ENCODE peak calls at places on chromosomes 7 and 10, in eight cellular contexts. M is CD4-positive, alpha-beta memory T cell; X is IMR-90; W is ovary; Q is hepatocyte; E is BJ; P is fibroblast of lung; C is astrocyte. V is an unnamed sample. For H3K36me3 and H3K27me3, the result is how much of the 10 kb centered on the place peaks cover.

GRCh38 chr7:131424219-131424822 is 96.6 kb downstream of the MKLN1 start:
- DNase-seq in P (peak), X (peak), W (no peak), Q (peak), M (peak), E (no peak), C (peak), V (no peak)

GRCh38 chr10:122233857-122234348 is 37.2 kb upstream of the BTBD16 start:
- DNase-seq in C (no peak), W (no peak), X (no peak), P (no peak), M (no peak), E (no peak), Q (no peak), V (no peak)

GRCh38 chr7:21784989-21785388 is 160.7 kb downstream of the CDCA7L start:
- DNase-seq in X (no peak), E (no peak), W (no peak), Q (no peak), P (no peak), M (no peak), C (no peak), V (no peak)

GRCh38 chr10:131311661-131312260 is at the start of gene TCERG1L:
- DNase-seq in E (no peak), C (no peak), Q (peak), M (no peak), X (no peak), W (peak), P (no peak), V (peak)

GRCh38 chr10:103540722-103541121 is 47.2 kb downstream of the NEURL1 start:
- DNase-seq in X (peak), P (no peak), M (no peak), W (no peak), Q (no peak), C (no peak), E (no peak), V (peak)

GRCh38 chr7:69934475-69934903 is 336.2 kb downstream of the AUTS2 start:
- DNase-seq in W (no peak), X (no peak), M (no peak), P (no peak), Q (no peak), C (no peak), E (no peak), V (no peak)

GRCh38 chr10:62626817-62627216 is 177.7 kb upstream of the ADO start:
- DNase-seq in P (peak), W (no peak), M (no peak), C (peak), X (peak), E (no peak), Q (no peak), V (no peak)

GRCh38 chr10:123651421-123652047 is 14.6 kb upstream of the GPR26 start:
- DNase-seq in P (no peak), W (no peak), X (no peak), M (no peak), C (no peak), E (no peak), Q (no peak), V (no peak)

GRCh38 chr7:107180378-107180777 is 11.6 kb downstream of the HBP1 start:
- DNase-seq in E (no peak), P (peak), C (peak), M (no peak), W (no peak), Q (peak), X (peak), V (no peak)

GRCh38 chr10:75972494-75973276 is 541.3 kb downstream of the LRMDA start:
- DNase-seq in M (no peak), C (peak), Q (peak), E (no peak), P (peak), X (peak), W (peak), V (no peak)

GRCh38 chr7:135510603-135511183 is 791 bp upstream of the CNOT4 start:
- DNase-seq in X (peak), C (no peak), E (no peak), Q (peak), W (no peak), M (no peak), P (peak), V (no peak)

GRCh38 chr7:144824360-144824759 is 11.5 kb downstream of the TPK1 start:
- DNase-seq in W (no peak), Q (no peak), X (peak), C (peak), M (no peak), E (peak), P (peak), V (no peak)

GRCh38 chr7:27091125-27091524 is 4.7 kb downstream of the HOXA1 start:
- DNase-seq in C (no peak), X (no peak), Q (no peak), M (no peak), P (no peak), E (no peak), W (no peak), V (no peak)

GRCh38 chr7:55121249-55121648 is 102.4 kb downstream of the EGFR start:
- DNase-seq in C (no peak), E (no peak), Q (no peak), X (no peak), M (no peak), W (no peak), P (no peak), V (no peak)

GRCh38 chr10:127182161-127182560 is 14.2 kb downstream of the INSYN2A start:
- DNase-seq in E (no peak), P (no peak), X (no peak), W (no peak), C (peak), M (no peak), Q (no peak), V (no peak)

GRCh38 chr10:78778446-78779338 is 290.1 kb upstream of the ZMIZ1 start:
- DNase-seq in M (no peak), E (no peak), C (no peak), P (no peak), W (no peak), X (no peak), Q (no peak), V (no peak)

GRCh38 chr10:92274071-92274470 is 16.8 kb downstream of the CPEB3 start:
- DNase-seq in X (no peak), E (no peak), C (no peak), W (no peak), P (no peak), M (no peak), Q (no peak), V (no peak)

GRCh38 chr7:40720401-40720800 is 585.6 kb downstream of the SUGCT start:
- DNase-seq in E (no peak), P (peak), X (peak), M (no peak), W (no peak), C (peak), Q (no peak), V (no peak)

GRCh38 chr7:18352339-18353255 is 143.0 kb upstream of the HDAC9 start:
- DNase-seq in W (no peak), M (no peak), P (peak), X (peak), C (peak), E (peak), Q (peak), V (peak)

GRCh38 chr7:24843821-24844449 is 86.7 kb upstream of the GSDME start:
- DNase-seq in Q (no peak), C (no peak), E (no peak), W (no peak), M (no peak), P (no peak), X (no peak), V (no peak)

GRCh38 chr10:116835658-116836057 is 13.6 kb upstream of the ENO4 start:
- DNase-seq in C (no peak), W (no peak), E (no peak), Q (no peak), X (no peak), M (no peak), P (no peak), V (no peak)

GRCh38 chr10:54081950-54082349 is 719.1 kb downstream of the PCDH15 start:
- DNase-seq in M (no peak), X (no peak), Q (no peak), C (no peak), P (no peak), W (no peak), E (no peak), V (no peak)

GRCh38 chr10:48306265-48306869 is at the start of gene MAPK8:
- DNase-seq in C (peak), E (peak), P (peak), W (peak), Q (peak), M (peak), X (peak), V (peak)

GRCh38 chr10:32105782-32106382 is 49.7 kb upstream of the KIF5B start:
- DNase-seq in Q (peak), E (no peak), C (no peak), X (no peak), M (no peak), W (no peak), P (no peak), V (no peak)

GRCh38 chr10:72754275-72755032 is 62.5 kb downstream of the MCU start:
- DNase-seq in P (no peak), M (no peak), W (no peak), E (no peak), X (no peak), C (no peak), Q (no peak), V (no peak)

GRCh38 chr7:79434098-79434497 is 19.4 kb downstream of the MAGI2 start:
- DNase-seq in C (peak), M (no peak), Q (no peak), P (peak), X (peak), E (no peak), W (no peak), V (no peak)

GRCh38 chr7:80410081-80410480 is 101.8 kb downstream of the GNAT3 start:
- DNase-seq in P (no peak), M (no peak), E (no peak), W (no peak), X (peak), Q (no peak), C (peak), V (peak)

GRCh38 chr10:79179404-79180309 is 110.9 kb downstream of the ZMIZ1 start:
- DNase-seq in M (no peak), X (no peak), Q (peak), W (no peak), P (no peak), E (no peak), C (peak), V (peak)

GRCh38 chr10:86655173-86655540 is 810 bp downstream of the OPN4 start:
- DNase-seq in M (no peak), X (no peak), P (no peak), E (no peak), W (no peak), C (no peak), Q (no peak), V (peak)

GRCh38 chr7:26337232-26337865 is 45.7 kb downstream of the SNX10 start:
- DNase-seq in X (no peak), P (no peak), Q (no peak), E (no peak), M (no peak), C (no peak), W (no peak), V (no peak)

GRCh38 chr10:80156216-80156615 is 23.7 kb downstream of the PLAC9 start:
- DNase-seq in E (no peak), Q (no peak), C (peak), P (no peak), X (no peak), W (no peak), M (no peak), V (no peak)

GRCh38 chr10:113456741-113457140 is 96.1 kb upstream of the HABP2 start:
- DNase-seq in W (no peak), X (no peak), E (no peak), M (no peak), Q (no peak), P (no peak), C (no peak), V (no peak)

GRCh38 chr7:91940171-91940570 is 491 bp upstream of the AKAP9 start:
- DNase-seq in X (no peak), W (peak), E (no peak), C (no peak), Q (peak), P (peak), M (no peak), V (peak)

GRCh38 chr10:120162471-120162870 is 269.9 kb downstream of the SEC23IP start:
- DNase-seq in X (no peak), C (no peak), W (no peak), P (no peak), E (no peak), Q (no peak), M (no peak), V (no peak)

GRCh38 chr7:158416283-158416933 is 171.2 kb downstream of the PTPRN2 start:
- DNase-seq in C (no peak), W (no peak), Q (no peak), M (no peak), P (no peak), X (no peak), E (no peak), V (peak)

GRCh38 chr10:133087679-133088523 is at the start of gene ADGRA1:
- DNase-seq in C (no peak), Q (peak), E (no peak), P (no peak), X (no peak), M (no peak), W (no peak), V (peak)

DNA sequence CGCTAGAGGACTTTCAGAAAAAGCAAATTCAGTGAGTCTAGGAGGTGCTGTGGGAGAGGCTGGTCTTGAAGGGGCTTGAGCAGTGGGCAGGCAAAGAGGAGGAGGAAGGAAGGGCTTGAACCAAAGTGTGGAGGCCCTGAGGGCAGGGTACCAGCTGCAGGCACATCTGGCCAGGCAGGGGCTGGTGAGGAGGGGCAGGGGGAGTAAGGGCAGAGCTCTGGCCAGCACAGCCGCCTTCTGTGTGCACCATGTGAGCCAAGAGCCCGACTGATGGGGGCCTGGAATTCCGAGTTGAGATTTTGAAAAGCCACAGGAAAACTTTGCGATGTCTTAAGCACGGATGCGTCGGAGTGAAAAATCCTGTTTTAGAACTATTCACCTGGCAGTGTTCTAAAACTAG is 74.5 kb downstream of the PRPF18 start:
- DNase-seq in X (no peak), W (no peak), C (no peak), M (no peak), E (no peak), Q (no peak), P (peak), V (no peak)
- H3K4me3 ChIP-seq in X (no peak), W (no peak), C (no peak), M (no peak), E (no peak), Q (no peak), P (no peak), V (no peak)

DNA sequence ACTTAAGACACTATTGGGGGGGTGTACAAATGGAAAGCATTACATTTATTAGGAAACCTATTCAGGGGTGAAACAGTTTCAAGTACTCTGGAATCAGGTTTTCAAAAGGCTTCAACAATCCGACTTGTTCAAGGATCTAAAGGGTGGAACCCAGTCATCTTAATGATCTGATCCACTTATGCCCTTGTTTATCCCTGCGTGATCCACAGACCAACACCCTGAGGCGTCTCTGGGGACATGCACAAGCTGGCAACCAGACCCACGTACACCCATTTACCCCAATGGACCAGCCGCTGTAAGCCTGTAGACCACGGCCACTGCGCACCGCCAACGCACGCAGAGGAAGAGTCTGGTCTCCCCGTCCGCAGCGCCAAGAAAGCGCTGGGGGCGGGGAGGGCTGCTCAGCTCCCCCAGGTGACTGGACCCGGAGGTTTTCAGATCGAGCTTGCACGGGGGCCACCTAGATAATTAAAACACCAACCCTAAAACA is 13.4 kb downstream of the HNRNPF start:
- DNase-seq in P (no peak), Q (peak), M (peak), X (peak), C (no peak), W (no peak), E (no peak), V (no peak)
- H3K36me3 ChIP-seq in P (under half), Q (under half), M (under half), X (under half), C (under half), W (under half), E (under half), V (under half)

DNA sequence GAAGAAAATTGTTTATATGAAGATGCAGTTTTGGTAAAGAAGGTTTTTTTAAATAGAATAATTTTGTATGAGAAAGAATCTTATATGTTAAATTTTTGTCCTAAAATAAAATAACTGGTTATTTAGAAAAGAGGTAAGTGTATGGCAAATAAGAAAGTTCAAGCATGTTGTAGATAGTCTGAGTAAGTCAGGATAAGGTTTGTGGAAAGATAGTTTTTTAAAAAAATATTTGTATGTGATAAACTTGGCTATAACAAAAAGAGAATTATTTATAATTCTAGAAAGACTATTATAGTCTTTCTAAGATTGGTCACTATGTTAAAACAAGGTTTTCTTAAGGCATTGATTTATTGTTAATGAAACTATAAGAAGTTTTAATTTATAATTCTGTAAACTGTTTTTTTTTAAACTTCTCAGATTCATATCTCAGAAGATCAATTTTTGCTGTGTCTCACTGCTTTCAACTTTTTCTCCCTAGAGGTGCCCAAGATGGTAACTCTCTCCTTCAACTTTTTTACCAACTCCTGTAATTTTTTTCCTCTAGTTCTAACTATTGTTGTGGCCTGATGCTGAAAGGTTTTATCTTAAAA is 698.6 kb downstream of the CCSER2 start:
- DNase-seq in E (no peak), M (no peak), X (no peak), C (no peak), W (no peak), P (no peak), Q (no peak), V (no peak)
- H3K27me3 ChIP-seq in E (under half), M (under half), X (under half), C (under half), W (under half), P (under half), Q (under half), V (under half)

GRCh38 chr10:95356-96115 is 39.7 kb upstream of the ZMYND11 start:
- DNase-seq in Q (no peak), C (no peak), E (no peak), X (no peak), W (no peak), M (no peak), P (no peak), V (no peak)
- H3K4me3 ChIP-seq in Q (no peak), C (no peak), E (no peak), X (no peak), W (no peak), M (no peak), P (no peak), V (no peak)

GRCh38 chr7:4715385-4715770 is 33.3 kb downstream of the FOXK1 start:
- DNase-seq in C (peak), X (peak), Q (no peak), P (peak), M (no peak), E (no peak), W (no peak), V (no peak)
- H3K36me3 ChIP-seq in C (under half), X (under half), Q (under half), P (under half), M (under half), E (under half), W (under half), V (under half)

GRCh38 chr10:118569241-118569881 is 26.1 kb downstream of the PRLHR start:
- DNase-seq in E (no peak), W (no peak), Q (no peak), M (no peak), X (peak), P (peak), C (no peak), V (no peak)

GRCh38 chr10:118567701-118568248 is 27.7 kb downstream of the PRLHR start:
- DNase-seq in P (no peak), C (no peak), W (no peak), E (no peak), Q (no peak), X (no peak), M (no peak), V (no peak)

GRCh38 chr10:118568327-118568848 is 27.1 kb downstream of the PRLHR start:
- DNase-seq in Q (peak), X (peak), M (peak), P (peak), E (no peak), C (no peak), W (peak), V (peak)

GRCh38 chr10:118571123-118571522 is 24.3 kb downstream of the PRLHR start:
- DNase-seq in X (no peak), P (peak), M (no peak), W (peak), Q (no peak), E (no peak), C (no peak), V (no peak)

DNA sequence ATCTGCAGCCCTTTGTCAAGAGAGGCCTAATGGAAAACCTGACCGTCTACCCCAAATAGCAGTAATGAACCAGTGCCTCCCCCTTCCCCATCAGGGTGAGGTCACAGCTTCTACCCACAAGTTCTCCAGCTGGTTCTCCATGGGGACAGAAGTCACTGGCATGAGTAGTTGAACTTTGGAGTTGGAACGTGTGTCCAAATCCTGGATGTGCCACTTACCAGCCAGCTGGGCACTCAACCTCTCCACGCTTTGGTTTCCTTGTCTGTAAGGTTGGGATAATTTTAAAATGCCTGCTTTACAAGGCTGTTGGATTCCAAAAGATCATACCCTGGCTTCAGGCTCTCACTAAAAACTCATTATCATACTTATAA is 25.6 kb downstream of the PRLHR start:
- DNase-seq in E (no peak), W (no peak), P (no peak), X (no peak), M (no peak), C (no peak), Q (no peak), V (no peak)
- H3K27me3 ChIP-seq in E (under half), W (under half), P (under half), X (under half), M (under half), C (under half), Q (under half), V (under half)

GRCh38 chr7:151813445-151813844 is 63.5 kb downstream of the PRKAG2 start:
- DNase-seq in P (no peak), X (no peak), M (no peak), E (no peak), Q (no peak), W (no peak), C (no peak), V (no peak)
- H3K4me3 ChIP-seq in P (no peak), X (no peak), M (no peak), E (no peak), Q (no peak), W (no peak), C (no peak), V (no peak)

GRCh38 chr10:11262210-11263038 is 244.8 kb downstream of the CELF2 start:
- DNase-seq in E (no peak), X (no peak), M (no peak), P (no peak), W (no peak), C (no peak), Q (no peak), V (no peak)
- H3K36me3 ChIP-seq in E (under half), X (under half), M (half or more), P (under half), W (under half), C (under half), Q (under half), V (under half)

GRCh38 chr7:88758355-88759215 is 915 bp upstream of the ZNF804B start:
- DNase-seq in X (no peak), P (no peak), Q (peak), C (peak), E (no peak), W (no peak), M (no peak), V (peak)
- H3K27me3 ChIP-seq in X (under half), P (under half), Q (half or more), C (under half), E (under half), W (under half), M (under half), V (under half)